ENCODE peak calls at places on chromosomes 5 and 9, in eight cellular contexts. M is HL-60; A is neural progenitor cell; R is PC-9; B is astrocyte; N is GM12865; K is naive thymus-derived CD4-positive, alpha-beta T cell; D is foreskin fibroblast. T is an unnamed sample.

GRCh38 chr5:51651889-51652288 is 268.6 kb downstream of the ISL1 start:
- DNase-seq in M (no peak), A (no peak), R (peak), B (peak), N (no peak), K (no peak), D (peak), T (no peak)

GRCh38 chr9:15873573-15874177 is 320.8 kb downstream of the CCDC171 start:
- DNase-seq in M (no peak), A (peak), R (no peak), B (peak), N (peak), K (peak), D (peak), T (peak)

GRCh38 chr9:109124089-109124488 is 4.3 kb upstream of the TMEM245 start:
- DNase-seq in M (no peak), A (no peak), R (no peak), B (no peak), N (no peak), K (no peak), D (no peak), T (no peak)

GRCh38 chr5:39159986-39160490 is 59.3 kb downstream of the FYB1 start:
- DNase-seq in M (no peak), A (no peak), R (peak), B (no peak), N (no peak), K (no peak), D (no peak), T (no peak)

GRCh38 chr5:177128551-177128976 is 5.0 kb upstream of the NSD1 start:
- DNase-seq in M (no peak), A (no peak), R (no peak), B (no peak), N (no peak), K (peak), D (peak), T (no peak)

GRCh38 chr5:179297026-179297425 is 48.2 kb downstream of the ADAMTS2 start:
- DNase-seq in M (no peak), A (no peak), R (no peak), B (no peak), N (no peak), K (no peak), D (no peak), T (no peak)

GRCh38 chr9:107755267-107755666 is 265.7 kb upstream of the KLF4 start:
- DNase-seq in M (no peak), A (no peak), R (peak), B (peak), N (no peak), K (no peak), D (peak), T (no peak)

GRCh38 chr9:35616681-35617459 is 1.3 kb downstream of the CD72 start:
- DNase-seq in M (peak), A (peak), R (no peak), B (peak), N (peak), K (peak), D (peak), T (no peak)

GRCh38 chr9:973295-973842 is 3.1 kb upstream of the DMRT3 start:
- DNase-seq in M (no peak), A (peak), R (no peak), B (no peak), N (no peak), K (no peak), D (no peak), T (no peak)

GRCh38 chr5:5141011-5141599 is 975 bp downstream of the ADAMTS16 start:
- DNase-seq in M (no peak), A (peak), R (no peak), B (no peak), N (no peak), K (no peak), D (peak), T (no peak)
- H3K4me3 ChIP-seq in M (no peak), A (peak), R (no peak), B (peak), N (no peak), K (no peak), D (no peak), T (no peak)

GRCh38 chr9:2159521-2160417 is 144.6 kb downstream of the SMARCA2 start:
- DNase-seq in M (peak), A (no peak), R (no peak), B (no peak), N (no peak), K (no peak), D (peak), T (no peak)
- H3K4me3 ChIP-seq in M (peak), A (no peak), R (no peak), B (peak), N (peak), K (no peak), D (peak), T (peak)

GRCh38 chr5:139707445-139708003 is 59.4 kb downstream of the CXXC5 start:
- DNase-seq in M (no peak), A (no peak), R (no peak), B (no peak), N (no peak), K (no peak), D (no peak), T (no peak)

GRCh38 chr5:139709587-139710369 is 61.6 kb downstream of the CXXC5 start:
- DNase-seq in M (no peak), A (no peak), R (no peak), B (no peak), N (no peak), K (peak), D (no peak), T (no peak)

GRCh38 chr5:139710370-139711066 is 62.4 kb downstream of the CXXC5 start:
- DNase-seq in M (no peak), A (peak), R (no peak), B (peak), N (peak), K (peak), D (peak), T (no peak)

GRCh38 chr5:139708434-139708849 is 60.3 kb downstream of the CXXC5 start:
- DNase-seq in M (no peak), A (peak), R (no peak), B (no peak), N (no peak), K (no peak), D (no peak), T (no peak)

GRCh38 chr5:139708877-139709586 is 60.9 kb downstream of the CXXC5 start:
- DNase-seq in M (no peak), A (peak), R (no peak), B (peak), N (no peak), K (no peak), D (peak), T (peak)
- H3K4me3 ChIP-seq in M (no peak), A (peak), R (peak), B (no peak), N (no peak), K (no peak), D (no peak), T (no peak)

DNA sequence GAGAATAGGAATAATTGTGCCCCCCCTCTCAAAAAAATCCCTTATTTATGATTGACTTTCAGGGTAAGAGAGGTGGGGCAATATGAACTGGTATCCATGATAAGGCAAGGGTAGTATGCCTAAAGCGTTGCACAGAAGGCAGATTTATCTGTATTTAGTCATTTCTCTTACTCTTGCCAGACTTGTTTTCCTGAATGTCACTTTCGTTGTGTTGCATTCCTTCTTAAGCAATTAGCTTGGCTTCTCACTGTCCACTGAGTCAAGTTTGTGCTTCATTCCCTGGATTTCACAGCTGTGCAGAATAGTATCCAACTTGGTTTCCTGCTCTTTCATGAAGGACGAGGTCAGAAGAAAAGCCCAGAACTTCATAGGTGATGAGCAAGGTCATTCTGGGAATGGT is 301.5 kb upstream of the ACTBL2 start:
- DNase-seq in M (no peak), A (no peak), R (peak), B (peak), N (no peak), K (no peak), D (no peak), T (no peak)
- H3K4me3 ChIP-seq in M (no peak), A (no peak), R (no peak), B (no peak), N (no peak), K (no peak), D (peak), T (no peak)

GRCh38 chr5:100780376-100780870 is 122.7 kb downstream of the ST8SIA4 start:
- DNase-seq in M (peak), A (no peak), R (no peak), B (no peak), N (peak), K (peak), D (no peak), T (no peak)
- H3K4me3 ChIP-seq in M (no peak), A (no peak), R (no peak), B (no peak), N (peak), K (peak), D (no peak), T (no peak)